ENCODE peak calls at places on chromosomes 13 and 19, in four cellular contexts. A, J, K and N are unnamed samples.

GRCh38 chr19:55537741-55538111 is 793 bp upstream of the SBK2 start:
- DNase-seq in J (no peak), K (peak; percentile 26), A (no peak), N (no peak)

GRCh38 chr19:19137556-19138109 is 645 bp downstream of the TMEM161A start:
- DNase-seq in J (no peak), K (peak; percentile 22), A (no peak), N (peak; percentile 39)

GRCh38 chr19:54804101-54804500 is 691 bp downstream of the KIR2DL4 start:
- DNase-seq in J (no peak), A (no peak), K (no peak), N (no peak)

GRCh38 chr19:8569066-8569761 is 8.0 kb downstream of the MYO1F start:
- DNase-seq in J (no peak), K (peak; percentile 84), A (peak; percentile 79), N (peak; percentile 95)

GRCh38 chr13:101303512-101303911 is 112.8 kb downstream of the NALCN start:
- DNase-seq in J (no peak), K (no peak), A (no peak), N (no peak)

GRCh38 chr13:107518780-107519179 is 696.6 kb downstream of the LIG4 start:
- DNase-seq in J (no peak), K (no peak), A (no peak), N (no peak)

GRCh38 chr19:55080915-55081772 is 5.5 kb downstream of the EPS8L1 start:
- DNase-seq in A (peak; percentile 81), K (peak; percentile 99), J (peak; percentile 82), N (peak; percentile 80)

GRCh38 chr19:15161028-15161984 is 39.5 kb downstream of the NOTCH3 start:
- DNase-seq in A (peak; percentile 35), J (no peak), K (peak; percentile 84), N (no peak)

GRCh38 chr19:40417714-40417996 is 4.5 kb upstream of the PRX start:
- DNase-seq in K (no peak), A (no peak), J (no peak), N (no peak)